ENCODE peak calls at places on chromosomes 11 and 22, in six cellular contexts. One of them, this sample, is unnamed.

GRCh38 chr11:107549253-107549953 is 16.1 kb downstream of the ALKBH8 start:
- DNase-seq in C1 segment of cervical spinal cord: no peak
- DNase-seq in GM13977: peak
- DNase-seq in left ventricle myocardium superior: no peak
- DNase-seq in amniotic epithelial cell: peak
- DNase-seq in neural progenitor cell: peak
- DNase-seq in this sample: no peak

GRCh38 chr11:129148487-129148886 is 43.6 kb downstream of the ARHGAP32 start:
- DNase-seq in C1 segment of cervical spinal cord: no peak
- DNase-seq in GM13977: no peak
- DNase-seq in left ventricle myocardium superior: no peak
- DNase-seq in amniotic epithelial cell: no peak
- DNase-seq in neural progenitor cell: no peak
- DNase-seq in this sample: no peak

GRCh38 chr11:2271077-2271326 is 614 bp upstream of the ASCL2 start:
- DNase-seq in C1 segment of cervical spinal cord: no peak
- DNase-seq in GM13977: no peak
- DNase-seq in left ventricle myocardium superior: peak
- DNase-seq in amniotic epithelial cell: no peak
- DNase-seq in neural progenitor cell: peak
- DNase-seq in this sample: no peak

GRCh38 chr11:69640260-69640994 is 529 bp upstream of the CCND1 start:
- DNase-seq in C1 segment of cervical spinal cord: no peak
- DNase-seq in GM13977: peak
- DNase-seq in left ventricle myocardium superior: peak
- DNase-seq in amniotic epithelial cell: no peak
- DNase-seq in neural progenitor cell: peak
- DNase-seq in this sample: no peak

GRCh38 chr11:123235117-123235686 is 40.2 kb upstream of the CLMP start:
- DNase-seq in C1 segment of cervical spinal cord: no peak
- DNase-seq in GM13977: no peak
- DNase-seq in left ventricle myocardium superior: peak
- DNase-seq in amniotic epithelial cell: no peak
- DNase-seq in neural progenitor cell: peak
- DNase-seq in this sample: no peak

GRCh38 chr11:83241291-83241946 is 44.7 kb downstream of the CCDC90B start:
- DNase-seq in C1 segment of cervical spinal cord: no peak
- DNase-seq in GM13977: peak
- DNase-seq in left ventricle myocardium superior: no peak
- DNase-seq in amniotic epithelial cell: peak
- DNase-seq in neural progenitor cell: peak
- DNase-seq in this sample: no peak

GRCh38 chr11:74327076-74327475 is 15.6 kb upstream of the P4HA3 start:
- DNase-seq in C1 segment of cervical spinal cord: no peak
- DNase-seq in GM13977: no peak
- DNase-seq in left ventricle myocardium superior: no peak
- DNase-seq in amniotic epithelial cell: no peak
- DNase-seq in neural progenitor cell: no peak
- DNase-seq in this sample: no peak

GRCh38 chr11:64148200-64148916 is 17.6 kb downstream of the MACROD1 start:
- DNase-seq in C1 segment of cervical spinal cord: peak
- DNase-seq in GM13977: peak
- DNase-seq in left ventricle myocardium superior: peak
- DNase-seq in amniotic epithelial cell: peak
- DNase-seq in neural progenitor cell: peak
- DNase-seq in this sample: peak

GRCh38 chr22:20779813-20780148 is 5.9 kb downstream of the SERPIND1 start:
- DNase-seq in C1 segment of cervical spinal cord: no peak
- DNase-seq in GM13977: no peak
- DNase-seq in left ventricle myocardium superior: no peak
- DNase-seq in amniotic epithelial cell: peak
- DNase-seq in neural progenitor cell: no peak
- DNase-seq in this sample: no peak

GRCh38 chr11:35967042-35967441 is 23.2 kb downstream of the LDLRAD3 start:
- DNase-seq in C1 segment of cervical spinal cord: no peak
- DNase-seq in GM13977: no peak
- DNase-seq in left ventricle myocardium superior: peak
- DNase-seq in amniotic epithelial cell: no peak
- DNase-seq in neural progenitor cell: no peak
- DNase-seq in this sample: no peak

This sample was measured in activated T-helper 1 cell treated with anti-CD3 and anti-CD28 coated beads, Interleukin-12 subunit alpha, Interleukin-12 subunit beta, Interleukin-2, Interleukin-4 antibody, amounts not matched to agents 30 ng/mL and 10 ng/mL and 1 ng/mL, durations not matched to agents 14 hours and 24 hours and 36 hours.